ENCODE peak calls at places on chromosomes 11 and 22, in ten cellular contexts. V is H1, A is stomach, Y is GM12878, X is prostate gland, Q is transverse colon, H is K562, L is HCT116, D is endothelial cell of umbilical vein, S is sigmoid colon. J is an unnamed sample.
A peak's percentile ranks its signal among the peaks of the same experiment; 100 is the strongest.

GRCh38 chr22:32803020-32803758 is 1.7 kb downstream of the TIMP3 start:
- DNase-seq in V (no peak), A (no peak), Y (no peak), X (no peak), Q (no peak), H (no peak), L (no peak), D (no peak), S (peak; percentile 72), J (no peak)

GRCh38 chr22:42010778-42011177 is 12.2 kb downstream of the WBP2NL start:
- DNase-seq in V (no peak), A (no peak), Y (no peak), X (no peak), Q (no peak), H (no peak), L (no peak), D (no peak), S (no peak), J (no peak)

GRCh38 chr22:48089601-48090331 is 1327.3 kb downstream of the TBC1D22A start:
- DNase-seq in V (no peak), A (no peak), Y (no peak), X (peak; percentile 68), Q (no peak), H (peak; percentile 25), L (no peak), D (no peak), S (peak; percentile 86), J (peak; percentile 79)

GRCh38 chr11:93604276-93604675 is 57.2 kb upstream of the CEP295 start:
- DNase-seq in V (no peak), A (no peak), Y (no peak), X (no peak), Q (no peak), H (no peak), L (no peak), D (no peak), S (no peak), J (no peak)

GRCh38 chr11:133681901-133682300 is 149.6 kb upstream of the OPCML start:
- DNase-seq in V (peak; percentile 54), A (no peak), Y (no peak), X (no peak), Q (no peak), H (no peak), L (no peak), D (no peak), S (no peak), J (no peak)

GRCh38 chr11:66936326-66936725 is 21.9 kb downstream of the PC start:
- DNase-seq in V (no peak), A (no peak), Y (no peak), X (no peak), Q (no peak), H (no peak), L (no peak), D (no peak), S (no peak), J (no peak)

GRCh38 chr22:19867617-19868016 is 12.9 kb upstream of the GNB1L start:
- DNase-seq in V (no peak), A (no peak), Y (no peak), X (no peak), Q (no peak), H (no peak), L (no peak), D (no peak), S (peak; percentile 28), J (peak; percentile 25)

GRCh38 chr11:70536051-70536877 is 137.9 kb downstream of the CTTN start:
- DNase-seq in V (no peak), A (no peak), Y (no peak), X (no peak), Q (peak; percentile 73), H (no peak), L (no peak), D (no peak), S (peak; percentile 48), J (peak; percentile 64)

GRCh38 chr11:36013950-36014349 is 70.1 kb downstream of the LDLRAD3 start:
- DNase-seq in V (no peak), A (no peak), Y (no peak), X (no peak), Q (no peak), H (no peak), L (no peak), D (no peak), S (no peak), J (no peak)

GRCh38 chr11:130150790-130151189 is 8.8 kb upstream of the ST14 start:
- DNase-seq in V (no peak), A (no peak), Y (no peak), X (no peak), Q (no peak), H (no peak), L (no peak), D (no peak), S (no peak), J (no peak)

GRCh38 chr22:23230348-23231068 is 50.2 kb downstream of the BCR start:
- DNase-seq in V (peak; percentile 66), A (no peak), Y (no peak), X (no peak), Q (no peak), H (peak; percentile 52), L (no peak), D (no peak), S (no peak), J (peak; percentile 35)

GRCh38 chr22:31038686-31039085 is 42.4 kb upstream of the SMTN start:
- DNase-seq in V (no peak), A (no peak), Y (no peak), X (no peak), Q (no peak), H (no peak), L (no peak), D (no peak), S (no peak), J (no peak)

GRCh38 chr11:108511851-108512474 is 13.8 kb upstream of the POGLUT3 start:
- DNase-seq in V (no peak), A (no peak), Y (no peak), X (no peak), Q (no peak), H (no peak), L (no peak), D (no peak), S (no peak), J (no peak)

DNA sequence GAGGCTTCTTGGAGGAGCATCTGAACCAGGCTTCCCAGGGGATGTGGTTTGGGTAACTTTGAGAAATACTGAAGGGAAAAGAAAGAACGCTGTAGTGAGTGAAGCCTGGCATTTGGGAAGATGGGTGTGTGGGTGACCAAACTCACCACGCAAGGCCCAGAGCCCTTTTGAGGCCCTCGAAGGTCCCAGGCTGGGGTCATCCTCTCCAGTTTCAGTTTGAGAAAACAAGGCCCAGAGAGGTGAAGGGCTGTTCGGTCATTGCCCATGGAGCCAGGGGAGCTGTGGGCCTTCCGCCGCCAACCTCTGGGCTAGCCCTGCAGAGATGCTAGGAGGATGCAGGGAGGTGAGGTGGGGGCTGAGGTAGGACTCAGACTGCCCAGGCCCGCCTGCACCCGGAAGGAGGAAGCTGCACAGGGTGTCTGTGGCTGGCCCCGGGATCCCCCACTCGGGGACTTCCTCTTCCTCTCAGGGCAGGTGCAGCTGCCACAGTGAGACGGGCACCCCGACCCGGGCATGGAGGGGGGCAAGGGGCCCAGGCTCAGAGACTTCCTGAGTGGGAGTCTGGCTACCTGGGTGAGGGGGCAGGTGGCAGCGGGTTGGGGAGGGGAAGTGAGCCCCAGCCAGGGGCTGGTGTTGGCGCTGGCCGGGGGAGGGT is at the start of gene CCDC88B:
- DNase-seq in V (no peak), A (peak; percentile 66), Y (no peak), X (no peak), Q (peak; percentile 85), H (no peak), L (no peak), D (no peak), S (no peak), J (peak; percentile 99)
- TF ChIP-seq POLR2AphosphoS5 in V (no peak), A (no peak), Y (no peak), X (no peak), Q (peak; percentile 36), H (no peak), L (no peak), D (no peak), S (no peak), J (peak; percentile 90)

DNA sequence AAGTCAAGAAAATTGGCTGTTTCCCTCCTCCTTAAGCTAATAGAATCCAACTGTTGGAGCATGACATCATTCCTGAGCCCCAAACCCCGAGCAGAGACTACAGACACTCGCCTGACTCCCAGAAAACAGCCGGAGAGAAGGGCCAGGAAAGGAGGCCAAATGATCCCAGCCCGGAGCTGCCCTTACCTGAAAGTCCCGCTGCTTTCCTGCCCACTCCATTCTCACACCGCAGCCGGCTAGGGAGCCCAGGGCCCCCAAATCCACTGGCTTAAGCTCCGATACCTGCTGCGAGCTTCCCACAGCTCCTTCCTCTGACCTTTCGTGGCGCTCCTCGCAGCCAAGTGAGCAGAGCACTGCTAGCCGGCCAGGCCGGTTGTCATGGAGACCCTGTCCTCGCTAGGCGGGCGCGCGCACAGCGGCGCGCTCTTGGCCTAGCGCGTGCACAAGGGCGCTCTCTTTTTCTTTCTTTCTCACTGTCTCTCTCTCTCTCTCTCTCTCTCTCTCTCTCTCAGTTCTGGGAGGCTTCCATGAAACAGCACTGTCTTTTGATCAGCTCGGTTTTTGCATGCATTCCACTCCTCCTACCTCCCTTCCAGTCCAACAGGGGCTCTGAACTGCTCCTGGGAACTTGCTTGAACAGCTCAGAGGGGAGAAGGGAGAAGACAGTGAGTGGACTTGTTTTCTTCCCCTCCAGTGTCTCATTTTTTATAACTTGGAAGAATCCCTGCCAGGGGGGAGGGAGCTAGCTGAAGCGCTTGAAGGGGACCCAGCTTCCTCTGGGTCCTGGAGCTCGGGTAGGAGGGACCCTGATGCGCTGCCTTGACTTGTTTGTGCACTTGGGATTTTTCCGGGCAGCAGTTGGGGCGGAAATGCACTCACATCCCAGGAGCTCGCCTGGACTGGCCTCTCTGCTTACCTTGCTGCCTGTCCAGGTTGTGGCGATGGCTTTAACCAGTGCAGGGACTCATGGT is 100.4 kb upstream of the AKIP1 start:
- DNase-seq in V (peak; percentile 82), A (peak; percentile 84), Y (no peak), X (peak; percentile 83), Q (peak; percentile 83), H (peak; percentile 53), L (no peak), D (peak; percentile 38), S (peak; percentile 95), J (peak; percentile 90)
- TF ChIP-seq POLR2A in V (peak; percentile 82), A (no peak), Y (no peak), X (peak; percentile 75), Q (peak; percentile 96), H (no peak), L (no peak), D (no peak), S (peak; percentile 97), J (no peak)

DNA sequence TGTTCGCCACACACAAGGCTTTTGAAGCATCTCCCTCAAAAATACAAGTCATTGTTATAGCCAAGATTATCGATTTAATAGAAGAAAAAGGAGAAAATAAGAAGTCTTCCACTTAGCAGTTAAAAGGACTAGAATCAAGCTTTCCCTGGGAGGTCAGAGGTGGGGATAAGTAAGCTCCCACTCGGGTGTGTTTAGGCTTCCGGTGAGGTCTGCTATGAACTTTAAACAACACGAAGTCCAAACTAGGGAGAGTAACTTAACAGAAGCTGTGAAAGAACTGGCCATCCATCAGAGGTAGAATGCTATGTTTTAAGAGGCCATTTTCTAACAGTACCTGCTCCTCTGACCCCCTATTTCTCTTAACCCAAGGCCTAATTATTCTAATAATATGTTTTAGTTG is 91.4 kb upstream of the APOA1 start:
- DNase-seq in V (no peak), A (no peak), Y (no peak), X (no peak), Q (no peak), H (no peak), L (no peak), D (no peak), S (no peak), J (no peak)
- H3K4me1 ChIP-seq in V (peaks cover 1% of the 10 kb centered on the region), A (peaks cover 51% of the 10 kb centered on the region), Y (peaks cover 64% of the 10 kb centered on the region), X (no peaks in the 10 kb centered on the region), Q (peaks cover 15% of the 10 kb centered on the region), H (peaks cover 3% of the 10 kb centered on the region), L (peaks cover 10% of the 10 kb centered on the region), D (no peaks in the 10 kb centered on the region), S (no peaks in the 10 kb centered on the region), J (peaks cover 100% of the 10 kb centered on the region)

GRCh38 chr11:86719781-86720463 is 47.5 kb upstream of the ME3 start:
- DNase-seq in V (no peak), A (no peak), Y (no peak), X (no peak), Q (no peak), H (no peak), L (no peak), D (peak; percentile 87), S (no peak), J (no peak)
- TF ChIP-seq POLR2AphosphoS5 in V (no peak), A (no peak), Y (no peak), X (no peak), Q (no peak), H (no peak), L (no peak), D (peak; percentile 78), S (no peak), J (no peak)

J was measured in spleen.